ENCODE peak calls at places on chromosomes 6 and 20, in five cellular contexts. One of them, this sample, is unnamed.

GRCh38 chr6:163336961-163337360 is 77.6 kb upstream of the QKI start:
- DNase-seq in RPMI7951: no peak
- DNase-seq in heart left ventricle: peak; percentile 39
- DNase-seq in nephron progenitor cell: no peak
- DNase-seq in left lung: no peak
- DNase-seq in this sample: no peak

GRCh38 chr6:6148192-6148815 is 141.6 kb upstream of the NRN1 start:
- DNase-seq in left lung: no peak
- DNase-seq in RPMI7951: no peak
- DNase-seq in heart left ventricle: no peak
- DNase-seq in nephron progenitor cell: no peak
- DNase-seq in this sample: no peak

GRCh38 chr6:12113190-12113578 is 101.1 kb downstream of the HIVEP1 start:
- DNase-seq in heart left ventricle: no peak
- DNase-seq in nephron progenitor cell: no peak
- DNase-seq in RPMI7951: peak; percentile 79
- DNase-seq in left lung: no peak
- DNase-seq in this sample: no peak

GRCh38 chr6:25774120-25774730 is 19.7 kb downstream of the SLC17A4 start:
- DNase-seq in nephron progenitor cell: no peak
- DNase-seq in RPMI7951: no peak
- DNase-seq in heart left ventricle: no peak
- DNase-seq in left lung: no peak
- DNase-seq in this sample: no peak

GRCh38 chr20:62028384-62028783 is 37.3 kb downstream of the TAF4 start:
- DNase-seq in RPMI7951: no peak
- DNase-seq in nephron progenitor cell: no peak
- DNase-seq in heart left ventricle: peak; percentile 6
- DNase-seq in left lung: no peak
- DNase-seq in this sample: no peak

GRCh38 chr6:160767019-160767646 is 65.1 kb downstream of the PLG start:
- DNase-seq in heart left ventricle: peak; percentile 78
- DNase-seq in RPMI7951: peak; percentile 32
- DNase-seq in left lung: peak; percentile 58
- DNase-seq in nephron progenitor cell: peak; percentile 86
- DNase-seq in this sample: peak; percentile 13

GRCh38 chr6:30766461-30767157 is 22.3 kb upstream of the IER3 start:
- DNase-seq in left lung: no peak
- DNase-seq in heart left ventricle: no peak
- DNase-seq in nephron progenitor cell: no peak
- DNase-seq in RPMI7951: peak; percentile 63
- DNase-seq in this sample: no peak

GRCh38 chr6:20377623-20378265 is 23.9 kb upstream of the E2F3 start:
- DNase-seq in heart left ventricle: no peak
- DNase-seq in nephron progenitor cell: no peak
- DNase-seq in left lung: no peak
- DNase-seq in RPMI7951: peak; percentile 68
- DNase-seq in this sample: no peak

GRCh38 chr20:33490023-33490933 is at the start of gene CBFA2T2:
- DNase-seq in nephron progenitor cell: no peak
- DNase-seq in heart left ventricle: peak; percentile 86
- DNase-seq in RPMI7951: no peak
- DNase-seq in left lung: peak; percentile 74
- DNase-seq in this sample: no peak

GRCh38 chr6:87066449-87067288 is 28.2 kb downstream of the CGA start:
- DNase-seq in nephron progenitor cell: peak; percentile 48
- DNase-seq in heart left ventricle: no peak
- DNase-seq in left lung: no peak
- DNase-seq in RPMI7951: peak; percentile 51
- DNase-seq in this sample: peak; percentile 43

GRCh38 chr6:119241540-119242309 is 107.8 kb downstream of the MAN1A1 start:
- DNase-seq in RPMI7951: no peak
- DNase-seq in left lung: no peak
- DNase-seq in nephron progenitor cell: no peak
- DNase-seq in heart left ventricle: no peak
- DNase-seq in this sample: no peak

GRCh38 chr6:112909781-112910180 is 562.7 kb downstream of the RFPL4B start:
- DNase-seq in heart left ventricle: no peak
- DNase-seq in RPMI7951: peak; percentile 74
- DNase-seq in nephron progenitor cell: no peak
- DNase-seq in left lung: no peak
- DNase-seq in this sample: no peak